ENCODE peak calls at places on chromosomes 6 and 20, in four cellular contexts. N is mammary epithelial cell, V is upper lobe of right lung, B is GM23248. O is an unnamed sample.
A peak's percentile ranks its signal among the peaks of the same experiment; 100 is the strongest.

GRCh38 chr6:37134622-37135191 is 35.2 kb upstream of the PIM1 start:
- DNase-seq in N (peak; percentile 95), V (no peak), B (peak; percentile 98), O (peak; percentile 84)

GRCh38 chr20:61281286-61281795 is 29.3 kb downstream of the CDH4 start:
- DNase-seq in N (no peak), V (no peak), B (no peak), O (no peak)

GRCh38 chr6:29818892-29819291 is 8.7 kb upstream of the HLA-G start:
- DNase-seq in N (no peak), V (no peak), B (no peak), O (no peak)

GRCh38 chr6:56915832-56916231 is 39.1 kb upstream of the BEND6 start:
- DNase-seq in N (no peak), V (no peak), B (no peak), O (no peak)

GRCh38 chr6:156774872-156775405 is 2.2 kb upstream of the ARID1B start:
- DNase-seq in N (no peak), V (no peak), B (peak; percentile 60), O (no peak)

GRCh38 chr6:3304500-3305215 is 45.9 kb downstream of the PSMG4 start:
- DNase-seq in N (no peak), V (no peak), B (no peak), O (no peak)

GRCh38 chr20:10893331-10893730 is 219.5 kb upstream of the JAG1 start:
- DNase-seq in N (no peak), V (no peak), B (no peak), O (no peak)

GRCh38 chr6:15194453-15194852 is 51.4 kb upstream of the JARID2 start:
- DNase-seq in N (no peak), V (no peak), B (no peak), O (no peak)

GRCh38 chr20:53869466-53870258 is 200.7 kb downstream of the BCAS1 start:
- DNase-seq in N (peak; percentile 81), V (no peak), B (peak; percentile 83), O (no peak)

GRCh38 chr6:83417880-83418663 is 12.8 kb downstream of the ME1 start:
- DNase-seq in N (peak; percentile 38), V (no peak), B (peak; percentile 67), O (no peak)

GRCh38 chr6:28977351-28978136 is 27.6 kb downstream of the ZNF311 start:
- DNase-seq in N (peak; percentile 74), V (no peak), B (peak; percentile 78), O (peak; percentile 65)

GRCh38 chr6:158938811-158939254 is 61.2 kb downstream of the RSPH3 start:
- DNase-seq in N (no peak), V (no peak), B (peak; percentile 73), O (no peak)

GRCh38 chr20:60101201-60101893 is 143.1 kb downstream of the CDH26 start:
- DNase-seq in N (no peak), V (peak; percentile 78), B (no peak), O (no peak)

GRCh38 chr6:154510144-154510905 is at the start of gene CNKSR3:
- DNase-seq in N (peak; percentile 87), V (peak; percentile 92), B (peak; percentile 90), O (peak; percentile 94)

GRCh38 chr6:135624402-135625297 is 127.1 kb upstream of the AHI1 start:
- DNase-seq in N (no peak), V (no peak), B (peak; percentile 73), O (no peak)

GRCh38 chr20:63706027-63706695 is 1.6 kb downstream of the ARFRP1 start:
- DNase-seq in N (no peak), V (no peak), B (no peak), O (no peak)

GRCh38 chr6:24428615-24429014 is 25.9 kb downstream of the MRS2 start:
- DNase-seq in N (peak; percentile 18), V (no peak), B (peak; percentile 62), O (no peak)

GRCh38 chr20:38534756-38535155 is 46.2 kb upstream of the ADIG start:
- DNase-seq in N (no peak), V (no peak), B (no peak), O (no peak)

GRCh38 chr6:7267521-7268091 is 45.4 kb downstream of the SSR1 start:
- DNase-seq in N (peak; percentile 99), V (no peak), B (peak; percentile 97), O (peak; percentile 86)

GRCh38 chr6:156517090-156517489 is 260.1 kb upstream of the ARID1B start:
- DNase-seq in N (no peak), V (no peak), B (no peak), O (no peak)

GRCh38 chr20:22684763-22685443 is 100.5 kb upstream of the FOXA2 start:
- DNase-seq in N (no peak), V (no peak), B (peak; percentile 32), O (no peak)

GRCh38 chr20:56774873-56775272 is 145.8 kb downstream of the TFAP2C start:
- DNase-seq in N (no peak), V (no peak), B (no peak), O (no peak)

GRCh38 chr6:156787569-156788492 is 10.7 kb downstream of the ARID1B start:
- DNase-seq in N (no peak), V (no peak), B (peak; percentile 37), O (no peak)

GRCh38 chr20:38569747-38570519 is 11.1 kb upstream of the ADIG start:
- DNase-seq in N (no peak), V (no peak), B (no peak), O (no peak)

GRCh38 chr6:100504786-100505737 is 40.3 kb upstream of the SIM1 start:
- DNase-seq in N (peak; percentile 64), V (no peak), B (peak; percentile 88), O (peak; percentile 63)

GRCh38 chr6:89928604-89929003 is 34.3 kb downstream of the GJA10 start:
- DNase-seq in N (peak; percentile 43), V (no peak), B (peak; percentile 59), O (no peak)

GRCh38 chr6:112802154-112802553 is 455.0 kb downstream of the RFPL4B start:
- DNase-seq in N (peak; percentile 26), V (no peak), B (peak; percentile 73), O (no peak)

GRCh38 chr20:33229843-33230242 is 6.0 kb upstream of the BPIFA1 start:
- DNase-seq in N (no peak), V (no peak), B (no peak), O (no peak)

GRCh38 chr6:55794136-55794812 is 81.1 kb downstream of the BMP5 start:
- DNase-seq in N (peak; percentile 83), V (no peak), B (peak; percentile 90), O (no peak)

GRCh38 chr6:3390698-3391097 is 66.2 kb downstream of the SLC22A23 start:
- DNase-seq in N (peak; percentile 96), V (no peak), B (peak; percentile 98), O (peak; percentile 76)

GRCh38 chr20:22070546-22070945 is 365.1 kb downstream of the PAX1 start:
- DNase-seq in N (no peak), V (no peak), B (peak; percentile 84), O (no peak)

GRCh38 chr6:163455553-163455952 is 41.0 kb downstream of the QKI start:
- DNase-seq in N (no peak), V (no peak), B (peak; percentile 45), O (no peak)

GRCh38 chr6:35602133-35602946 is 86.4 kb downstream of the FKBP5 start:
- DNase-seq in N (peak; percentile 84), V (no peak), B (peak; percentile 71), O (no peak)
- H3K4me1 ChIP-seq in N (peaks cover 59% of the 10 kb centered on the region), V (peaks cover 62% of the 10 kb centered on the region), B (peaks cover 39% of the 10 kb centered on the region), O (peaks cover 3% of the 10 kb centered on the region)

GRCh38 chr20:40641212-40641611 is 47.8 kb downstream of the MAFB start:
- DNase-seq in N (no peak), V (no peak), B (no peak), O (no peak)
- H3K4me1 ChIP-seq in N (no peaks in the 10 kb centered on the region), V (peaks cover 5% of the 10 kb centered on the region), B (no peaks in the 10 kb centered on the region), O (no peaks in the 10 kb centered on the region)

GRCh38 chr20:31606928-31607639 is 2.0 kb downstream of the ID1 start:
- DNase-seq in N (peak; percentile 55), V (peak; percentile 74), B (peak; percentile 95), O (no peak)
- H3K4me1 ChIP-seq in N (peaks cover 70% of the 10 kb centered on the region), V (peaks cover 42% of the 10 kb centered on the region), B (peaks cover 40% of the 10 kb centered on the region), O (no peaks in the 10 kb centered on the region)

GRCh38 chr6:137160763-137161162 is 12.7 kb downstream of the IL22RA2 start:
- DNase-seq in N (peak; percentile 55), V (no peak), B (peak; percentile 36), O (no peak)
- H3K4me1 ChIP-seq in N (peaks cover 48% of the 10 kb centered on the region), V (peaks cover 9% of the 10 kb centered on the region), B (no peaks in the 10 kb centered on the region), O (no peaks in the 10 kb centered on the region)

O was measured in aorta.